ENCODE peak calls at places on chromosomes 4 and X, in five cellular contexts. One of them, this sample, is unnamed.

GRCh38 chrX:44795945-44796450 is 47.8 kb upstream of the DUSP21 start:
- DNase-seq in RWPE1: no peak
- DNase-seq in endothelial cell: no peak
- DNase-seq in amniotic stem cell: no peak
- DNase-seq in NCI-H2107: no peak
- DNase-seq in this sample: no peak

GRCh38 chr4:4439782-4440181 is 52.9 kb downstream of the NSG1 start:
- DNase-seq in endothelial cell: no peak
- DNase-seq in RWPE1: no peak
- DNase-seq in amniotic stem cell: no peak
- DNase-seq in NCI-H2107: no peak
- DNase-seq in this sample: no peak

GRCh38 chr4:109234596-109234995 is 67.9 kb downstream of the COL25A1 start:
- DNase-seq in endothelial cell: no peak
- DNase-seq in RWPE1: no peak
- DNase-seq in amniotic stem cell: no peak
- DNase-seq in NCI-H2107: no peak
- DNase-seq in this sample: no peak

GRCh38 chr4:54100607-54101189 is 735 bp downstream of the GSX2 start:
- DNase-seq in endothelial cell: no peak
- DNase-seq in amniotic stem cell: no peak
- DNase-seq in NCI-H2107: no peak
- DNase-seq in RWPE1: no peak
- DNase-seq in this sample: no peak

GRCh38 chr4:139331185-139331584 is 28.9 kb upstream of the NDUFC1 start:
- DNase-seq in amniotic stem cell: no peak
- DNase-seq in RWPE1: no peak
- DNase-seq in NCI-H2107: no peak
- DNase-seq in endothelial cell: no peak
- DNase-seq in this sample: no peak

GRCh38 chrX:45852884-45853283 is 652.2 kb upstream of the DIPK2B start:
- DNase-seq in endothelial cell: no peak
- DNase-seq in RWPE1: no peak
- DNase-seq in NCI-H2107: no peak
- DNase-seq in amniotic stem cell: no peak
- DNase-seq in this sample: no peak

GRCh38 chr4:181957088-181957487 is 286.1 kb upstream of the TENM3 start:
- DNase-seq in endothelial cell: no peak
- DNase-seq in NCI-H2107: no peak
- DNase-seq in RWPE1: peak
- DNase-seq in amniotic stem cell: peak
- DNase-seq in this sample: no peak

GRCh38 chr4:172865103-172865502 is 303.5 kb upstream of the GALNT7 start:
- DNase-seq in NCI-H2107: no peak
- DNase-seq in amniotic stem cell: no peak
- DNase-seq in RWPE1: no peak
- DNase-seq in endothelial cell: no peak
- DNase-seq in this sample: no peak

GRCh38 chr4:20368926-20369325 is 117.2 kb downstream of the SLIT2 start:
- DNase-seq in NCI-H2107: no peak
- DNase-seq in endothelial cell: no peak
- DNase-seq in RWPE1: no peak
- DNase-seq in amniotic stem cell: no peak
- DNase-seq in this sample: no peak

GRCh38 chr4:137664055-137664405 is 131.7 kb upstream of the PCDH18 start:
- DNase-seq in amniotic stem cell: peak
- DNase-seq in NCI-H2107: no peak
- DNase-seq in endothelial cell: no peak
- DNase-seq in RWPE1: no peak
- DNase-seq in this sample: no peak

GRCh38 chr4:10171055-10171454 is 54.5 kb upstream of the WDR1 start:
- DNase-seq in NCI-H2107: no peak
- DNase-seq in endothelial cell: no peak
- DNase-seq in RWPE1: no peak
- DNase-seq in amniotic stem cell: no peak
- DNase-seq in this sample: no peak

GRCh38 chr4:105543881-105544280 is 8.5 kb upstream of the ARHGEF38 start:
- DNase-seq in endothelial cell: no peak
- DNase-seq in RWPE1: no peak
- DNase-seq in NCI-H2107: no peak
- DNase-seq in amniotic stem cell: no peak
- DNase-seq in this sample: no peak

GRCh38 chr4:148004228-148004813 is 272.4 kb downstream of the ARHGAP10 start:
- DNase-seq in amniotic stem cell: no peak
- DNase-seq in RWPE1: no peak
- DNase-seq in NCI-H2107: peak
- DNase-seq in endothelial cell: no peak
- DNase-seq in this sample: no peak

GRCh38 chr4:123632646-123633045 is 236.1 kb downstream of the SPRY1 start:
- DNase-seq in amniotic stem cell: no peak
- DNase-seq in NCI-H2107: no peak
- DNase-seq in endothelial cell: no peak
- DNase-seq in RWPE1: no peak
- DNase-seq in this sample: no peak

GRCh38 chr4:63036159-63036866 is 1372.9 kb downstream of the TECRL start:
- DNase-seq in NCI-H2107: no peak
- DNase-seq in amniotic stem cell: no peak
- DNase-seq in endothelial cell: no peak
- DNase-seq in RWPE1: no peak
- DNase-seq in this sample: no peak

GRCh38 chr4:100797791-100798190 is 280.0 kb upstream of the EMCN start:
- DNase-seq in endothelial cell: no peak
- DNase-seq in NCI-H2107: no peak
- DNase-seq in amniotic stem cell: no peak
- DNase-seq in RWPE1: no peak
- DNase-seq in this sample: no peak

GRCh38 chr4:153142700-153143438 is 61.4 kb upstream of the TRIM2 start:
- DNase-seq in endothelial cell: peak
- DNase-seq in NCI-H2107: peak
- DNase-seq in amniotic stem cell: peak
- DNase-seq in RWPE1: peak
- DNase-seq in this sample: peak

GRCh38 chr4:26462874-26463273 is 27.4 kb downstream of the CCKAR start:
- DNase-seq in endothelial cell: no peak
- DNase-seq in NCI-H2107: no peak
- DNase-seq in RWPE1: no peak
- DNase-seq in amniotic stem cell: no peak
- DNase-seq in this sample: no peak

GRCh38 chr4:139595989-139596679 is 40.1 kb upstream of the SETD7 start:
- DNase-seq in NCI-H2107: no peak
- DNase-seq in endothelial cell: no peak
- DNase-seq in amniotic stem cell: no peak
- DNase-seq in RWPE1: no peak
- DNase-seq in this sample: peak

GRCh38 chr4:13642576-13642975 is 15.1 kb upstream of the BOD1L1 start:
- DNase-seq in amniotic stem cell: no peak
- DNase-seq in endothelial cell: no peak
- DNase-seq in RWPE1: no peak
- DNase-seq in NCI-H2107: no peak
- DNase-seq in this sample: no peak

GRCh38 chrX:132216283-132216682 is 3.0 kb downstream of the RAP2C start:
- DNase-seq in endothelial cell: no peak
- DNase-seq in amniotic stem cell: no peak
- DNase-seq in NCI-H2107: no peak
- DNase-seq in RWPE1: no peak
- DNase-seq in this sample: no peak

GRCh38 chrX:10213716-10214115 is 56.9 kb downstream of the CLCN4 start:
- DNase-seq in NCI-H2107: no peak
- DNase-seq in amniotic stem cell: no peak
- DNase-seq in endothelial cell: no peak
- DNase-seq in RWPE1: no peak
- DNase-seq in this sample: no peak

GRCh38 chr4:2785613-2786012 is 7.3 kb upstream of the SH3BP2 start:
- DNase-seq in NCI-H2107: no peak
- DNase-seq in endothelial cell: no peak
- DNase-seq in RWPE1: no peak
- DNase-seq in amniotic stem cell: no peak
- DNase-seq in this sample: no peak

GRCh38 chrX:71178908-71179307 is 34.3 kb downstream of the NLGN3 start:
- DNase-seq in endothelial cell: peak
- DNase-seq in RWPE1: peak
- DNase-seq in amniotic stem cell: peak
- DNase-seq in NCI-H2107: peak
- DNase-seq in this sample: peak

GRCh38 chrX:2370436-2370835 is 130.3 kb downstream of the DHRSX start:
- DNase-seq in amniotic stem cell: no peak
- DNase-seq in NCI-H2107: no peak
- DNase-seq in endothelial cell: no peak
- DNase-seq in RWPE1: no peak
- DNase-seq in this sample: no peak

GRCh38 chr4:183264614-183265013 is 55.5 kb downstream of the CLDN22 start:
- DNase-seq in amniotic stem cell: no peak
- DNase-seq in endothelial cell: no peak
- DNase-seq in RWPE1: no peak
- DNase-seq in NCI-H2107: no peak
- DNase-seq in this sample: no peak

GRCh38 chrX:122133478-122133877 is 1050.6 kb upstream of the GRIA3 start:
- DNase-seq in endothelial cell: no peak
- DNase-seq in NCI-H2107: no peak
- DNase-seq in amniotic stem cell: no peak
- DNase-seq in RWPE1: no peak
- DNase-seq in this sample: no peak

GRCh38 chr4:24771241-24771640 is 24.1 kb upstream of the SOD3 start:
- DNase-seq in RWPE1: no peak
- DNase-seq in endothelial cell: no peak
- DNase-seq in NCI-H2107: no peak
- DNase-seq in amniotic stem cell: no peak
- DNase-seq in this sample: no peak

GRCh38 chr4:19700951-19701350 is 550.8 kb upstream of the SLIT2 start:
- DNase-seq in NCI-H2107: no peak
- DNase-seq in RWPE1: no peak
- DNase-seq in amniotic stem cell: no peak
- DNase-seq in endothelial cell: no peak
- DNase-seq in this sample: no peak

GRCh38 chr4:57094482-57095223 is 15.5 kb downstream of the IGFBP7 start:
- DNase-seq in amniotic stem cell: peak
- DNase-seq in endothelial cell: no peak
- DNase-seq in NCI-H2107: no peak
- DNase-seq in RWPE1: no peak
- DNase-seq in this sample: no peak

GRCh38 chr4:127747883-127748282 is 17.7 kb downstream of the SLC25A31 start:
- DNase-seq in amniotic stem cell: no peak
- DNase-seq in RWPE1: no peak
- DNase-seq in NCI-H2107: no peak
- DNase-seq in endothelial cell: no peak
- DNase-seq in this sample: no peak

GRCh38 chr4:75673959-75674328 is 733 bp upstream of the G3BP2 start:
- DNase-seq in RWPE1: no peak
- DNase-seq in endothelial cell: no peak
- DNase-seq in amniotic stem cell: no peak
- DNase-seq in NCI-H2107: no peak
- DNase-seq in this sample: peak